ENCODE peak calls at places on chromosomes 7 and 10, in six cellular contexts. L is left ventricle myocardium inferior, O is HEK293T, J is epithelial cell of esophagus, T is heart right ventricle, P is AG04450. N is an unnamed sample.

GRCh38 chr10:120966657-120967045 is 115.5 kb downstream of the WDR11 start:
- DNase-seq in L (no peak), P (no peak), T (no peak), J (no peak), O (no peak), N (no peak)

GRCh38 chr7:4103352-4104091 is 578.6 kb upstream of the FOXK1 start:
- DNase-seq in L (no peak), P (no peak), O (peak; percentile 22), J (no peak), T (no peak), N (no peak)

GRCh38 chr7:85483205-85483604 is 296.3 kb upstream of the SEMA3D start:
- DNase-seq in T (no peak), L (no peak), P (peak; percentile 66), J (peak; percentile 4), O (no peak), N (no peak)

GRCh38 chr10:27558612-27559020 is 54.5 kb downstream of the RAB18 start:
- DNase-seq in O (peak; percentile 40), T (no peak), P (peak; percentile 15), J (peak; percentile 57), L (peak; percentile 21), N (no peak)

GRCh38 chr7:1200045-1200444 is 32.6 kb upstream of the UNCX start:
- DNase-seq in J (no peak), L (no peak), P (no peak), T (no peak), O (no peak), N (no peak)

GRCh38 chr7:26365077-26365896 is 73.6 kb downstream of the SNX10 start:
- DNase-seq in J (peak; percentile 78), L (no peak), O (peak; percentile 63), P (peak; percentile 57), T (no peak), N (no peak)

GRCh38 chr10:15052121-15052520 is 8.4 kb downstream of the OLAH start:
- DNase-seq in O (no peak), J (no peak), T (no peak), L (no peak), P (no peak), N (no peak)

GRCh38 chr7:105805619-105806018 is 70.8 kb downstream of the ATXN7L1 start:
- DNase-seq in L (no peak), O (no peak), J (peak; percentile 10), P (no peak), T (peak; percentile 18), N (no peak)

GRCh38 chr10:132593900-132594876 is 56.6 kb downstream of the INPP5A start:
- DNase-seq in L (no peak), P (no peak), J (no peak), T (no peak), O (no peak), N (no peak)

GRCh38 chr7:119482209-119482608 is 790.8 kb upstream of the KCND2 start:
- DNase-seq in L (no peak), T (no peak), O (peak; percentile 31), J (peak; percentile 48), P (no peak), N (no peak)

GRCh38 chr7:121525155-121525819 is 129.2 kb upstream of the FAM3C start:
- DNase-seq in P (no peak), O (no peak), L (no peak), J (no peak), T (no peak), N (no peak)

GRCh38 chr10:37885850-37886249 is 28.4 kb upstream of the ZNF248 start:
- DNase-seq in T (no peak), L (no peak), J (no peak), P (no peak), O (no peak), N (no peak)

GRCh38 chr10:97895915-97896314 is 46.3 kb downstream of the GOLGA7B start:
- DNase-seq in O (no peak), P (no peak), T (no peak), J (peak; percentile 14), L (no peak), N (no peak)

GRCh38 chr7:44977956-44978355 is 859 bp downstream of the MYO1G start:
- DNase-seq in P (no peak), J (no peak), T (no peak), O (no peak), L (no peak), N (no peak)

GRCh38 chr10:50991496-50992355 is 82.6 kb upstream of the PRKG1 start:
- DNase-seq in T (peak; percentile 71), P (no peak), J (no peak), L (peak; percentile 67), O (peak; percentile 24), N (peak; percentile 78)

GRCh38 chr10:115659616-115660015 is 566.5 kb downstream of the ATRNL1 start:
- DNase-seq in J (no peak), T (no peak), O (no peak), P (no peak), L (no peak), N (no peak)

GRCh38 chr7:42407828-42408227 is 170.8 kb upstream of the GLI3 start:
- DNase-seq in J (peak; percentile 66), O (no peak), P (no peak), T (no peak), L (no peak), N (no peak)

GRCh38 chr10:27998178-27998953 is 513 bp downstream of the ODAD2 start:
- DNase-seq in P (no peak), T (peak; percentile 26), L (peak; percentile 14), J (no peak), O (peak; percentile 35), N (no peak)

GRCh38 chr10:8454357-8454756 is 399.9 kb downstream of the GATA3 start:
- DNase-seq in J (peak; percentile 59), T (no peak), L (no peak), P (no peak), O (no peak), N (no peak)

GRCh38 chr7:98000356-98000755 is 10.4 kb upstream of the OCM2 start:
- DNase-seq in T (no peak), L (no peak), O (no peak), J (no peak), P (no peak), N (no peak)

N was measured in right atrium auricular region.